ENCODE peak calls at places on chromosome 17, in eight cellular contexts. D is ovary, E is upper lobe of right lung, R is PC-3, Z is heart left ventricle, K is IMR-90, U is HepG2, Q is thyroid gland. C is an unnamed sample.

GRCh38 chr17:81153340-81153803 is 11.9 kb upstream of the PVALEF start:
- DNase-seq in R (no peak), Z (no peak), U (no peak), E (no peak), D (no peak), K (peak; percentile 49), Q (no peak), C (peak; percentile 3)

GRCh38 chr17:6596941-6597340 is 40.6 kb upstream of the PITPNM3 start:
- DNase-seq in R (no peak), D (no peak), E (no peak), K (no peak), Q (no peak), Z (no peak), U (no peak), C (no peak)

GRCh38 chr17:77471984-77472836 is 331.4 kb downstream of the SEC14L1 start:
- DNase-seq in Q (peak; percentile 91), Z (no peak), U (no peak), E (peak; percentile 79), D (peak; percentile 72), K (peak; percentile 64), R (no peak), C (no peak)

GRCh38 chr17:49214665-49215360 is 4.3 kb downstream of the ABI3 start:
- DNase-seq in D (no peak), Z (no peak), K (no peak), R (no peak), U (no peak), Q (peak; percentile 75), E (peak; percentile 70), C (peak; percentile 73)

GRCh38 chr17:16886655-16887322 is 85.1 kb downstream of the TNFRSF13B start:
- DNase-seq in R (no peak), Q (no peak), E (no peak), D (no peak), K (no peak), U (no peak), Z (no peak), C (no peak)

GRCh38 chr17:50381920-50382319 is 8.9 kb downstream of the EME1 start:
- DNase-seq in K (no peak), Q (no peak), U (no peak), R (no peak), E (no peak), Z (no peak), D (no peak), C (no peak)

GRCh38 chr17:28738680-28739384 is 5.0 kb upstream of the TRAF4 start:
- DNase-seq in Q (no peak), K (no peak), R (no peak), Z (no peak), U (no peak), D (no peak), E (no peak), C (no peak)

GRCh38 chr17:27423651-27424050 is 32.6 kb upstream of the KSR1 start:
- DNase-seq in U (no peak), K (peak; percentile 51), R (no peak), Z (no peak), E (no peak), Q (no peak), D (no peak), C (no peak)

GRCh38 chr17:62984801-62985200 is 18.8 kb downstream of the TANC2 start:
- DNase-seq in U (no peak), D (no peak), K (no peak), Q (no peak), Z (no peak), R (no peak), E (no peak), C (no peak)

GRCh38 chr17:12664894-12665262 is 812 bp upstream of the MYOCD start:
- DNase-seq in U (no peak), Z (no peak), R (no peak), E (no peak), K (no peak), D (no peak), Q (no peak), C (no peak)

GRCh38 chr17:35191001-35191695 is 3.0 kb downstream of the SLC35G3 start:
- DNase-seq in K (no peak), Q (no peak), D (no peak), Z (no peak), E (no peak), R (no peak), U (no peak), C (no peak)

GRCh38 chr17:29569245-29569950 is 897 bp downstream of the TP53I13 start:
- DNase-seq in E (peak; percentile 54), Q (peak; percentile 12), D (no peak), R (peak; percentile 42), Z (no peak), U (no peak), K (peak; percentile 35), C (no peak)

GRCh38 chr17:2776589-2777241 is 19.5 kb upstream of the RAP1GAP2 start:
- DNase-seq in Z (no peak), E (no peak), K (no peak), Q (no peak), R (no peak), D (no peak), U (peak; percentile 34), C (no peak)

GRCh38 chr17:34269969-34270368 is at the start of gene CCL7:
- DNase-seq in Q (no peak), U (no peak), E (no peak), K (peak; percentile 36), Z (no peak), R (no peak), D (no peak), C (no peak)

GRCh38 chr17:14297161-14297851 is 3.6 kb upstream of the HS3ST3B1 start:
- DNase-seq in Q (no peak), D (peak; percentile 70), Z (peak; percentile 79), R (peak; percentile 34), U (peak; percentile 48), K (no peak), E (peak; percentile 78), C (peak; percentile 16)

GRCh38 chr17:68606451-68607307 is 5.5 kb upstream of the FAM20A start:
- DNase-seq in D (no peak), K (no peak), Z (no peak), R (no peak), U (peak; percentile 65), Q (no peak), E (no peak), C (no peak)
- H3K9me3 ChIP-seq in D (no peaks in the 10 kb centered on the region), K (peaks cover 1% of the 10 kb centered on the region), Z (peaks cover 39% of the 10 kb centered on the region), R (peaks cover 12% of the 10 kb centered on the region), U (peaks cover 23% of the 10 kb centered on the region), Q (no peaks in the 10 kb centered on the region), E (peaks cover 23% of the 10 kb centered on the region), C (no peaks in the 10 kb centered on the region)

GRCh38 chr17:41777579-41778188 is 8.8 kb downstream of the JUP start:
- DNase-seq in D (peak; percentile 94), E (peak; percentile 74), U (peak; percentile 77), K (peak; percentile 96), R (peak; percentile 92), Z (peak; percentile 88), Q (peak; percentile 83), C (peak; percentile 78)

GRCh38 chr17:41777157-41777578 is 9.3 kb downstream of the JUP start:
- DNase-seq in D (peak; percentile 60), K (no peak), U (peak; percentile 64), R (no peak), Q (peak; percentile 90), Z (peak; percentile 81), E (no peak), C (no peak)

GRCh38 chr17:41782142-41782541 is 4.4 kb downstream of the JUP start:
- DNase-seq in U (no peak), Q (peak; percentile 84), Z (peak; percentile 79), K (no peak), R (no peak), E (no peak), D (no peak), C (no peak)

GRCh38 chr17:41781404-41782110 is 5.0 kb downstream of the JUP start:
- DNase-seq in Q (no peak), Z (no peak), K (no peak), U (no peak), D (no peak), R (no peak), E (no peak), C (no peak)

GRCh38 chr17:41779954-41780353 is 6.6 kb downstream of the JUP start:
- DNase-seq in K (no peak), R (no peak), D (no peak), U (no peak), Q (no peak), E (no peak), Z (no peak), C (no peak)
- H3K4me1 ChIP-seq in K (peaks cover 32% of the 10 kb centered on the region), R (peaks cover 44% of the 10 kb centered on the region), D (peaks cover 13% of the 10 kb centered on the region), U (peaks cover 49% of the 10 kb centered on the region), Q (peaks cover 97% of the 10 kb centered on the region), E (peaks cover 84% of the 10 kb centered on the region), Z (peaks cover 64% of the 10 kb centered on the region), C (peaks cover 70% of the 10 kb centered on the region)

DNA sequence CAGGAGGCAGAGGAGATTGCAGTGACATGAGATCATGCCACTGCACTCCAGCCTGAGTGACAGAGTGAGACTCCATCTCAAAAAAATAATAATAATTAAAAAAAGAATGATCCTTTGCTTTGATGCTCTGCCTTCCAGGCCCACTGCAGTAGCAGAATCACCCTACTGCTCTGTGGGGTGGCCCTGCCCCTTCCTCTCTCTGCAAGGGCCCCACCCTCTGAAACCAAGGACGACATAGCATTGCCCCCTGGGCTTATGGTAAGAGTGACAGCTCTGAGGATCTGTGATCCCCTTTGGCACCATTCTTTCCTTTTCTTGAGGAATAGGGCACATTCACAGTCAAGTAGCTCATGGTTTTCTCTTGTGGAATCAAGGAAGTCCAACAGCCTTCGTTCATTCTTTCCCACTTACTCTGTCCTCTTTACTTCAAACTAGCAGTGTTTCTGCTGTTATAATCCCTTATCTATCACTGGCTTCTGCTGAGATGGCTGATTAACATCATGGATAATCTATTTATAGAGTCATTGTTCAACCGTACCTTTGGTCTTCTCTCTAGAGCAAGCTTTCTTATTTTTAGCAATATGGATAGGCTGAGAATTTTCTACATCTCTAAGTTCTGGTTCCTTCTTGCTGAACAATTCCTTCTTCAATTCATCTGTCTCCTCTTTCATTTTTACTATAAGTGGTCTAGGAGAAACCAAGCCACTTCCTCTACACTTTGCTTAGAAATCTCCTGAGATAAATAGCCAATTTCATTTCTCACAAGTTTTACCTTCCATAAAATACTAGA is 14.1 kb downstream of the RAD51C start:
- DNase-seq in K (no peak), U (no peak), Z (no peak), D (no peak), R (no peak), E (no peak), Q (no peak), C (no peak)
- H3K4me3 ChIP-seq in K (no peak overlapping the region), U (no peak overlapping the region), Z (no peak overlapping the region), D (no peak overlapping the region), R (no peak overlapping the region), E (no peak overlapping the region), Q (no peak overlapping the region), C (no peak overlapping the region)

GRCh38 chr17:395974-396373 is 43.4 kb upstream of the RPH3AL start:
- DNase-seq in U (no peak), E (no peak), R (no peak), Z (no peak), Q (no peak), D (no peak), K (no peak), C (no peak)

GRCh38 chr17:395179-395578 is 42.6 kb upstream of the RPH3AL start:
- DNase-seq in K (no peak), E (no peak), R (no peak), Z (no peak), D (no peak), U (no peak), Q (no peak), C (no peak)

GRCh38 chr17:396788-397187 is 44.2 kb upstream of the RPH3AL start:
- DNase-seq in R (no peak), D (no peak), U (no peak), Z (no peak), E (no peak), Q (no peak), K (no peak), C (no peak)

GRCh38 chr17:404703-405102 is 52.1 kb upstream of the RPH3AL start:
- DNase-seq in Q (no peak), K (no peak), U (no peak), Z (no peak), E (no peak), R (no peak), D (no peak), C (no peak)

GRCh38 chr17:400257-400656 is 47.6 kb upstream of the RPH3AL start:
- DNase-seq in Q (no peak), E (no peak), Z (no peak), U (no peak), R (no peak), D (no peak), K (no peak), C (no peak)
- H3K9me3 ChIP-seq in Q (no peaks in the 10 kb centered on the region), E (no peaks in the 10 kb centered on the region), Z (no peaks in the 10 kb centered on the region), U (no peaks in the 10 kb centered on the region), R (no peaks in the 10 kb centered on the region), D (no peaks in the 10 kb centered on the region), K (no peaks in the 10 kb centered on the region), C (no peaks in the 10 kb centered on the region)